ENCODE peak calls at places on chromosome 18, in six cellular contexts. H, P, Y, Z, S and R are unnamed samples.

GRCh38 chr18:74896390-74896991 is 298.8 kb downstream of the ZNF407 start:
- DNase-seq in H (no peak), P (peak; percentile 51), Y (no peak), Z (peak; percentile 16), S (peak; percentile 62), R (peak; percentile 29)

GRCh38 chr18:67194886-67195285 is 321.6 kb downstream of the DSEL start:
- DNase-seq in H (no peak), P (no peak), Y (no peak), Z (peak; percentile 39), S (no peak), R (no peak)

GRCh38 chr18:50218432-50219197 is 23.7 kb upstream of the MYO5B start:
- DNase-seq in H (peak; percentile 21), P (peak; percentile 40), Y (no peak), Z (peak; percentile 20), S (peak; percentile 45), R (peak; percentile 37)

GRCh38 chr18:12608292-12608691 is 49.6 kb downstream of the SPIRE1 start:
- DNase-seq in H (no peak), P (no peak), Y (no peak), Z (peak; percentile 72), S (peak; percentile 73), R (no peak)

GRCh38 chr18:10537765-10538164 is 11.9 kb downstream of the NAPG start:
- DNase-seq in H (no peak), P (no peak), Y (no peak), Z (no peak), S (no peak), R (no peak)

GRCh38 chr18:26356045-26356785 is 130.0 kb downstream of the TAF4B start:
- DNase-seq in H (peak; percentile 1), P (no peak), Y (no peak), Z (no peak), S (no peak), R (no peak)

GRCh38 chr18:3266062-3266608 is 4.2 kb downstream of the MYL12B start:
- DNase-seq in H (no peak), P (no peak), Y (no peak), Z (no peak), S (no peak), R (no peak)

GRCh38 chr18:69400976-69401474 is 337 bp downstream of the DOK6 start:
- DNase-seq in H (no peak), P (no peak), Y (no peak), Z (peak; percentile 5), S (no peak), R (no peak)

GRCh38 chr18:45670281-45670962 is 53.6 kb upstream of the SLC14A1 start:
- DNase-seq in H (no peak), P (no peak), Y (peak; percentile 72), Z (peak; percentile 11), S (no peak), R (peak; percentile 96)

GRCh38 chr18:46820863-46821262 is 64.0 kb upstream of the ST8SIA5 start:
- DNase-seq in H (no peak), P (no peak), Y (no peak), Z (no peak), S (no peak), R (no peak)
- H3K4me3 ChIP-seq in H (no peak overlapping the region), P (no peak overlapping the region), Y (no peak overlapping the region), Z (no peak overlapping the region), S (no peak overlapping the region), R (no peak overlapping the region)

DNA sequence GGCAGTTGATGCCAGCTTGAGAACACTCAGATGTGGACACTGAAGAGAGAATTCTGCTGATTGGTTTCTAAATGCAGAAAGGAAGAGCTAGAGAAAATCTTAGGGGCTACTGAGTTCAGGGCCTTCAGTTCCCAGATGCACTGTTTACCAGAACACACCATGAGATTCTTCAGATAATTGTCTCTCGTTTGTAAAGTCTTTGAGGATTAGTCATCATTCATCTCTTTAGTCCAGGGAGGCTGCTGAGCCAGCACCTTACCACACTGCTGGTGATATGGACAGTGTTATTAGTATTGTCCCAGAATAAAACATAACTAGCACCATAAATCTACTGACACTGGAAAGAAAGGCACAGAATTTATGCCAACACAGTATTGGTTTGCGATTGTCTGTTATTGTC is 690.8 kb upstream of the CELF4 start:
- DNase-seq in H (no peak), P (no peak), Y (no peak), Z (no peak), S (no peak), R (no peak)
- TF ChIP-seq CTCF in H (no peak), P (no peak), Y (no peak), Z (no peak), S (no peak), R (no peak)

DNA sequence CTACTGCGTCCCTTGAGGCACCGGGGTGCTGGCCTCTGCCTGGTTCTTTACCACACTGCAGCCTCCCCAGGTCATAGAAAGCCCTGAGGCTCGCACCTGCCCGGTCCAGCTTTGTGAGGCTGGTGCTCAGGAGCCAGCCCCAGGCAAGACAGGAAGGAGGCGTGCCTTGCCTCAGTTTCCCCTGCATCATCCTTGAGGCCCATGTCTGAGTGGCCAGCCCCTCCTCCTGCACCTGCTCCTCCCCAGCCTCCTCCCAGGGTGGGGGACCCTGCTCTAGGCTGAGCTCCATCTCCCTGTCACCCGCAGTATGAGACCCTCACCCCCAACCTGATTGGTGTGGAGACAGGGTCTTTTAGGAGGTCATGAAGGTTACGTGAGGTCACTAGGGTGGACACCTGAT is 147.7 kb downstream of the ZNF516 start:
- DNase-seq in H (no peak), P (no peak), Y (no peak), Z (no peak), S (no peak), R (no peak)
- TF ChIP-seq MYC in H (no peak), P (no peak), Y (no peak), Z (no peak), S (no peak), R (no peak)

GRCh38 chr18:79765491-79766245 is 32.1 kb upstream of the KCNG2 start:
- DNase-seq in H (no peak), P (no peak), Y (no peak), Z (no peak), S (no peak), R (no peak)

GRCh38 chr18:79763407-79763806 is 34.3 kb upstream of the KCNG2 start:
- DNase-seq in H (no peak), P (no peak), Y (no peak), Z (no peak), S (no peak), R (no peak)

GRCh38 chr18:79764131-79764530 is 33.6 kb upstream of the KCNG2 start:
- DNase-seq in H (no peak), P (no peak), Y (no peak), Z (no peak), S (no peak), R (no peak)

GRCh38 chr18:79769698-79770500 is 27.8 kb upstream of the KCNG2 start:
- DNase-seq in H (no peak), P (no peak), Y (no peak), Z (no peak), S (no peak), R (no peak)

GRCh38 chr18:79766308-79766707 is 31.4 kb upstream of the KCNG2 start:
- DNase-seq in H (no peak), P (no peak), Y (no peak), Z (no peak), S (no peak), R (no peak)
- H3K4me3 ChIP-seq in H (no peak overlapping the region), P (no peak overlapping the region), Y (no peak overlapping the region), Z (no peak overlapping the region), S (no peak overlapping the region), R (no peak overlapping the region)

GRCh38 chr18:44096016-44096415 is 584.7 kb upstream of the SETBP1 start:
- DNase-seq in H (no peak), P (no peak), Y (no peak), Z (peak; percentile 37), S (no peak), R (no peak)

GRCh38 chr18:44093253-44093652 is 587.4 kb upstream of the SETBP1 start:
- DNase-seq in H (no peak), P (no peak), Y (no peak), Z (no peak), S (no peak), R (no peak)

GRCh38 chr18:44098551-44099098 is 582.1 kb upstream of the SETBP1 start:
- DNase-seq in H (no peak), P (peak; percentile 4), Y (no peak), Z (peak; percentile 53), S (no peak), R (peak; percentile 2)
- TF ChIP-seq CTCF in H (peak; percentile 26), P (no peak), Y (no peak), Z (peak; percentile 33), S (no peak), R (no peak)

GRCh38 chr18:48367557-48367956 is 41.6 kb downstream of the ZBTB7C start:
- DNase-seq in H (no peak), P (no peak), Y (no peak), Z (no peak), S (no peak), R (no peak)
- TF ChIP-seq MYC in H (no peak), P (no peak), Y (no peak), Z (no peak), S (no peak), R (no peak)

DNA sequence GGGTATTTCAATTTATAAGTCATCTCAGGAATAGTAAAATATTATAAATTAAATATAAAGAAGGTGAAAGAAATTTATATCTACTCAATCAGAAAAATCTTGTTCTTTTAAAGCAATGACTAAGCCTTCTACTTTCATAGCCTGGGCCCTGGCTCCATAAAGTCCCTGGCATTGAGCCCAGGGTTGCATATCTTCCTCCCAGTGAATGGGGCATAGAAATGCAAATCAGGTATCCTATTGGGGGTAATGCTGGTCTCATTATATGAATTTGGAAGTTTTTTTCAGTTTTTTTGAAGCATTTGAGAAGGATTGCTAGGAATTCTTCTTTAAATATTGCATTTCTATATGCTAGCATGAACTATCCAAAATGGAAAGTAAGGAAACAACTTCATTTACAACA is 73.9 kb upstream of the MC2R start:
- DNase-seq in H (no peak), P (no peak), Y (no peak), Z (no peak), S (no peak), R (no peak)
- H3K4me3 ChIP-seq in H (no peak overlapping the region), P (no peak overlapping the region), Y (no peak overlapping the region), Z (no peak overlapping the region), S (no peak overlapping the region), R (no peak overlapping the region)

GRCh38 chr18:58529714-58530354 is 99.1 kb downstream of the ALPK2 start:
- DNase-seq in H (no peak), P (peak; percentile 61), Y (peak; percentile 59), Z (peak; percentile 49), S (peak; percentile 69), R (peak; percentile 55)
- TF ChIP-seq CTCF in H (peak; percentile 96), P (peak; percentile 85), Y (peak; percentile 70), Z (peak; percentile 74), S (peak; percentile 92), R (peak; percentile 79)